ENCODE peak calls at places on chromosome X, in four cellular contexts. One of them, this sample, is unnamed.

GRCh38 chrX:43357741-43358140 is 298.4 kb upstream of the MAOA start:
- DNase-seq in dorsolateral prefrontal cortex: no peak
- DNase-seq in mesenchymal stem cell: no peak
- DNase-seq in heart left ventricle: no peak
- DNase-seq in this sample: no peak

GRCh38 chrX:39477438-39478120 is 620.2 kb downstream of the BCOR start:
- DNase-seq in dorsolateral prefrontal cortex: no peak
- DNase-seq in mesenchymal stem cell: peak; percentile 81
- DNase-seq in heart left ventricle: peak; percentile 86
- DNase-seq in this sample: peak; percentile 74

GRCh38 chrX:149804102-149804501 is 22.4 kb downstream of the MAGEA9 start:
- DNase-seq in dorsolateral prefrontal cortex: no peak
- DNase-seq in mesenchymal stem cell: no peak
- DNase-seq in heart left ventricle: no peak
- DNase-seq in this sample: no peak

GRCh38 chrX:46979340-46979739 is 67.1 kb downstream of the JADE3 start:
- DNase-seq in dorsolateral prefrontal cortex: no peak
- DNase-seq in mesenchymal stem cell: peak; percentile 45
- DNase-seq in heart left ventricle: no peak
- DNase-seq in this sample: peak; percentile 26

GRCh38 chrX:100512471-100512870 is 72.3 kb upstream of the TNMD start:
- DNase-seq in dorsolateral prefrontal cortex: no peak
- DNase-seq in mesenchymal stem cell: peak; percentile 6
- DNase-seq in heart left ventricle: no peak
- DNase-seq in this sample: peak; percentile 0

GRCh38 chrX:28058906-28059305 is 77.7 kb upstream of the DCAF8L1 start:
- DNase-seq in dorsolateral prefrontal cortex: no peak
- DNase-seq in mesenchymal stem cell: peak; percentile 10
- DNase-seq in heart left ventricle: no peak
- DNase-seq in this sample: peak; percentile 9

GRCh38 chrX:48086119-48086518 is 14.7 kb upstream of the ZNF630 start:
- DNase-seq in dorsolateral prefrontal cortex: no peak
- DNase-seq in mesenchymal stem cell: no peak
- DNase-seq in heart left ventricle: no peak
- DNase-seq in this sample: peak; percentile 47

GRCh38 chrX:28189011-28189410 is 207.8 kb upstream of the DCAF8L1 start:
- DNase-seq in dorsolateral prefrontal cortex: no peak
- DNase-seq in mesenchymal stem cell: peak; percentile 18
- DNase-seq in heart left ventricle: no peak
- DNase-seq in this sample: peak; percentile 62

GRCh38 chrX:101078716-101079115 is at the start of gene TMEM35A:
- DNase-seq in dorsolateral prefrontal cortex: peak; percentile 43
- DNase-seq in mesenchymal stem cell: peak; percentile 49
- DNase-seq in heart left ventricle: no peak
- DNase-seq in this sample: no peak

GRCh38 chrX:7889680-7890079 is 37.5 kb downstream of the PNPLA4 start:
- DNase-seq in dorsolateral prefrontal cortex: no peak
- DNase-seq in mesenchymal stem cell: peak; percentile 12
- DNase-seq in heart left ventricle: no peak
- DNase-seq in this sample: peak; percentile 7

GRCh38 chrX:141736656-141737055 is 38.1 kb upstream of the SPANXD start:
- DNase-seq in dorsolateral prefrontal cortex: no peak
- DNase-seq in mesenchymal stem cell: no peak
- DNase-seq in heart left ventricle: no peak
- DNase-seq in this sample: no peak

GRCh38 chrX:132488092-132488749 is 617 bp downstream of the MBNL3 start:
- DNase-seq in dorsolateral prefrontal cortex: no peak
- DNase-seq in mesenchymal stem cell: peak; percentile 48
- DNase-seq in heart left ventricle: no peak
- DNase-seq in this sample: no peak

GRCh38 chrX:85419293-85419692 is 39.8 kb upstream of the POF1B start:
- DNase-seq in dorsolateral prefrontal cortex: no peak
- DNase-seq in mesenchymal stem cell: no peak
- DNase-seq in heart left ventricle: no peak
- DNase-seq in this sample: peak; percentile 60

GRCh38 chrX:13827693-13828092 is 10.8 kb upstream of the GPM6B start:
- DNase-seq in dorsolateral prefrontal cortex: no peak
- DNase-seq in mesenchymal stem cell: no peak
- DNase-seq in heart left ventricle: no peak
- DNase-seq in this sample: peak; percentile 36

GRCh38 chrX:42739258-42739657 is 38.7 kb downstream of the PPP1R2C start:
- DNase-seq in dorsolateral prefrontal cortex: no peak
- DNase-seq in mesenchymal stem cell: no peak
- DNase-seq in heart left ventricle: no peak
- DNase-seq in this sample: no peak

GRCh38 chrX:68254738-68255645 is 178.3 kb downstream of the OPHN1 start:
- DNase-seq in dorsolateral prefrontal cortex: no peak
- DNase-seq in mesenchymal stem cell: no peak
- DNase-seq in heart left ventricle: no peak
- DNase-seq in this sample: no peak

GRCh38 chrX:41189156-41189555 is 103.9 kb downstream of the USP9X start:
- DNase-seq in dorsolateral prefrontal cortex: no peak
- DNase-seq in mesenchymal stem cell: no peak
- DNase-seq in heart left ventricle: no peak
- DNase-seq in this sample: no peak

GRCh38 chrX:25941559-25942250 is 196.4 kb upstream of the MAGEB18 start:
- DNase-seq in dorsolateral prefrontal cortex: no peak
- DNase-seq in mesenchymal stem cell: no peak
- DNase-seq in heart left ventricle: no peak
- DNase-seq in this sample: peak; percentile 40

GRCh38 chrX:37905436-37906147 is 58.2 kb upstream of the DYNLT3 start:
- DNase-seq in dorsolateral prefrontal cortex: peak; percentile 25
- DNase-seq in mesenchymal stem cell: peak; percentile 25
- DNase-seq in heart left ventricle: peak; percentile 20
- DNase-seq in this sample: no peak

GRCh38 chrX:11629593-11630211 is 36.0 kb downstream of the ARHGAP6 start:
- DNase-seq in dorsolateral prefrontal cortex: no peak
- DNase-seq in mesenchymal stem cell: peak; percentile 70
- DNase-seq in heart left ventricle: peak; percentile 55
- DNase-seq in this sample: no peak

GRCh38 chrX:22365460-22365859 is 92.7 kb downstream of the CBLL2 start:
- DNase-seq in dorsolateral prefrontal cortex: no peak
- DNase-seq in mesenchymal stem cell: peak; percentile 24
- DNase-seq in heart left ventricle: no peak
- DNase-seq in this sample: peak; percentile 94

GRCh38 chrX:72498782-72499181 is 73.9 kb downstream of the HDAC8 start:
- DNase-seq in dorsolateral prefrontal cortex: no peak
- DNase-seq in mesenchymal stem cell: no peak
- DNase-seq in heart left ventricle: no peak
- DNase-seq in this sample: no peak

GRCh38 chrX:368811-369562 is 17.7 kb downstream of the PPP2R3B start:
- DNase-seq in dorsolateral prefrontal cortex: no peak
- DNase-seq in mesenchymal stem cell: peak; percentile 53
- DNase-seq in heart left ventricle: peak; percentile 80
- DNase-seq in this sample: no peak

GRCh38 chrX:57952320-57952678 is 42.0 kb upstream of the ZXDA start:
- DNase-seq in dorsolateral prefrontal cortex: no peak
- DNase-seq in mesenchymal stem cell: no peak
- DNase-seq in heart left ventricle: peak; percentile 34
- DNase-seq in this sample: no peak

DNA sequence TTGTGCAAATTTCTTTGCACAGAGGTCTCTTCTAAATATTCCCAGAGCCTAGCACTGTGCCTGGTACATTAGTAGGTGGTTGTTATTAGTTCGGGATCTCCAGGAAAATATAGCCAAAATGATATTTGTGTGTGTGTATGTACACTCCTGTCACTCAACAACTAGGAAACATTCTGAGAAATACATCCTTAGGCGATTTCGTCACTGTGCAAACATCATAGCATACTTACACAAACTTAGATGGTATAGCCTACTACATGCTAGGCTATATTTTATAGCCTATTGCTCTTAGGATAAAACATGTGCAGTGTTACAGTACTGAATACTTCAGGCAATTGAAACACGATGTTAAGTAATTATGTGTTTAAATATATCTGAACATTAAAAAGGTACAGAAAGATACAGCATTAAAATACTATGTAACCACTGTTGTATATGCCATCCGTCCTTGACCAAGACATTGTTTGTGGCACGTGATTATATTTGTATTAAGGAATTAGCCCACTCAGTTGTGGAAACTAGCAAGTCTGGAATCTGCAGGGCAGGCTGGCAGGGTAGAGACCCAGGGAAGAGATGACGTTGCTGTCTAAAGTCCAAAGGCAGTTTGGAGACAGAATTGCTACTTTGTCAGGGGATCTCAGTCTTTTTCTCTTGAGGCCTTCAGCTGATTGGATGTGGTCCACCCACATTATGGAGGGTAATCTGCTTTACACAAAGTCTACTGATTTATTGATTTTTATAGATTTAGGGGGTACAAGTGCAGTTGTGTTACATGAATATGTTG is 106.9 kb downstream of the COL4A6 start:
- DNase-seq in dorsolateral prefrontal cortex: no peak
- DNase-seq in mesenchymal stem cell: no peak
- DNase-seq in heart left ventricle: no peak
- DNase-seq in this sample: no peak
- H3K27ac ChIP-seq in dorsolateral prefrontal cortex: no peak overlapping the region
- H3K27ac ChIP-seq in mesenchymal stem cell: no peak overlapping the region
- H3K27ac ChIP-seq in heart left ventricle: no peak overlapping the region
- H3K27ac ChIP-seq in this sample: no peak overlapping the region

DNA sequence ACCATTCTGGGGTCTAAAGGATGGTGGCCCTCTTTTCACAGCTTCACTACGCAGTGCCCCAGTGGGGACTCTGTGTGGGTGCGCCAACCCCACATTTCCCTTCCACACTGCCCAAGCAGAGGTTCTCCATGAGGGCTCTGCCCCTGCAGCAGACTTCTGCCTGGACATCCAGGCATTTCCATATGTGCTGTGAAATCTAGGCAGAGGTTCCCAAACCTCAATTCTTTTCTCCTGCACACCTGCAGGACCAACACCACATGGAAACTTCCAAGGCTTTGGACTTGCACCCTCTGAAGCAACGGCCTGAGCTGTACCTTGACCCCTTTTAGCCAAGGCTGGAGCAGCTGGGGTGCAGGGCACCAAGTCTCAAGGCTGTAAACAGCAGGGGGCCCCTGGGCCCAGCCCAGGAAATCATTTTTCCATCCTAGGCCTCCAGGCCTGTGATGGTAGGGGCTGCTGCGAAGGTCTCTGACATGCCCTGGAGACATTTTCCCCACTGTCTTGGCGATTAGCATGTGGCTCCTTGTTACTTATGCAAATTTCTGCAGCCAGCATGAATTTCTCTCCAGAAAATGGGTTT is 30.1 kb downstream of the HMGB3 start:
- DNase-seq in dorsolateral prefrontal cortex: no peak
- DNase-seq in mesenchymal stem cell: no peak
- DNase-seq in heart left ventricle: no peak
- DNase-seq in this sample: no peak
- H3K27ac ChIP-seq in dorsolateral prefrontal cortex: no peak overlapping the region
- H3K27ac ChIP-seq in mesenchymal stem cell: no peak overlapping the region
- H3K27ac ChIP-seq in heart left ventricle: no peak overlapping the region
- H3K27ac ChIP-seq in this sample: no peak overlapping the region

GRCh38 chrX:55118574-55118973 is 29.8 kb downstream of the PAGE2 start:
- DNase-seq in dorsolateral prefrontal cortex: no peak
- DNase-seq in mesenchymal stem cell: no peak
- DNase-seq in heart left ventricle: no peak
- DNase-seq in this sample: no peak

GRCh38 chrX:55119712-55120111 is 30.9 kb downstream of the PAGE2 start:
- DNase-seq in dorsolateral prefrontal cortex: no peak
- DNase-seq in mesenchymal stem cell: peak; percentile 20
- DNase-seq in heart left ventricle: no peak
- DNase-seq in this sample: peak; percentile 11

GRCh38 chrX:55119271-55119670 is 30.5 kb downstream of the PAGE2 start:
- DNase-seq in dorsolateral prefrontal cortex: no peak
- DNase-seq in mesenchymal stem cell: no peak
- DNase-seq in heart left ventricle: no peak
- DNase-seq in this sample: no peak

DNA sequence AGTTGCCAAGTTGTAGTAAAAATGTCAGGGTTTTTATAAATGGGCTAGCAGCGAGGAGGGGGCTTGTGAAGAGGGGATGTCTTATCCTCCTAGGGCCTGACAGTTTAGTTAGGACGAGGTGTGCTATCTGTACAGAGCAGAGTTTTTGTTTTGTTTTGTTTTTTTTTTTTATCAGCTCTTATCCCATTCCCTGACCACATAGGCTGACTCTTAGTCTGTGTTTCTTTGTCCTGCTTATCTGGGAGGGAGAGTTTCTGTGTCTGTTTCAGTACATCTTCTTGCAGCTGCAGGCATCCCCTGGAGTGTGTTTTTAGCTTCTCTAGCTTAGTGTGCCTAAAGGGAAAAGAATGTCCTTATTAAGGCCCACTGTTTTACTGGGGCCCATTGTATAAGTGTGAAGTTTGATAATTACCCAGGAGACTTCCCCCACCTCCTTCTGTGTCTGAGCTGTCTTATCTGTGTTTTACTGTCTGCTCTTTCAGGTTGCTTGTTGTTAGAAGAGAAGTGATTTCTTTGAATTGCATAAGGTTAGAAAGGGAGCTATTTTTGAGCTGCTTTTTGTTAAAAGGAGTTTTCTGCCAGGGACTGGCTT is 32.0 kb downstream of the PAGE2 start:
- DNase-seq in dorsolateral prefrontal cortex: no peak
- DNase-seq in mesenchymal stem cell: no peak
- DNase-seq in heart left ventricle: no peak
- DNase-seq in this sample: no peak
- H3K27ac ChIP-seq in dorsolateral prefrontal cortex: no peak overlapping the region
- H3K27ac ChIP-seq in mesenchymal stem cell: no peak overlapping the region
- H3K27ac ChIP-seq in heart left ventricle: no peak overlapping the region
- H3K27ac ChIP-seq in this sample: no peak overlapping the region

GRCh38 chrX:24395775-24396174 is 35.3 kb downstream of the SUPT20HL1 start:
- DNase-seq in dorsolateral prefrontal cortex: no peak
- DNase-seq in mesenchymal stem cell: peak; percentile 71
- DNase-seq in heart left ventricle: no peak
- DNase-seq in this sample: no peak

GRCh38 chrX:24396930-24397277 is 36.5 kb downstream of the SUPT20HL1 start:
- DNase-seq in dorsolateral prefrontal cortex: no peak
- DNase-seq in mesenchymal stem cell: no peak
- DNase-seq in heart left ventricle: no peak
- DNase-seq in this sample: no peak

GRCh38 chrX:24392709-24393108 is 32.3 kb downstream of the SUPT20HL1 start:
- DNase-seq in dorsolateral prefrontal cortex: no peak
- DNase-seq in mesenchymal stem cell: no peak
- DNase-seq in heart left ventricle: peak; percentile 39
- DNase-seq in this sample: no peak

GRCh38 chrX:24398766-24399165 is 38.3 kb downstream of the SUPT20HL1 start:
- DNase-seq in dorsolateral prefrontal cortex: no peak
- DNase-seq in mesenchymal stem cell: no peak
- DNase-seq in heart left ventricle: no peak
- DNase-seq in this sample: peak; percentile 89

DNA sequence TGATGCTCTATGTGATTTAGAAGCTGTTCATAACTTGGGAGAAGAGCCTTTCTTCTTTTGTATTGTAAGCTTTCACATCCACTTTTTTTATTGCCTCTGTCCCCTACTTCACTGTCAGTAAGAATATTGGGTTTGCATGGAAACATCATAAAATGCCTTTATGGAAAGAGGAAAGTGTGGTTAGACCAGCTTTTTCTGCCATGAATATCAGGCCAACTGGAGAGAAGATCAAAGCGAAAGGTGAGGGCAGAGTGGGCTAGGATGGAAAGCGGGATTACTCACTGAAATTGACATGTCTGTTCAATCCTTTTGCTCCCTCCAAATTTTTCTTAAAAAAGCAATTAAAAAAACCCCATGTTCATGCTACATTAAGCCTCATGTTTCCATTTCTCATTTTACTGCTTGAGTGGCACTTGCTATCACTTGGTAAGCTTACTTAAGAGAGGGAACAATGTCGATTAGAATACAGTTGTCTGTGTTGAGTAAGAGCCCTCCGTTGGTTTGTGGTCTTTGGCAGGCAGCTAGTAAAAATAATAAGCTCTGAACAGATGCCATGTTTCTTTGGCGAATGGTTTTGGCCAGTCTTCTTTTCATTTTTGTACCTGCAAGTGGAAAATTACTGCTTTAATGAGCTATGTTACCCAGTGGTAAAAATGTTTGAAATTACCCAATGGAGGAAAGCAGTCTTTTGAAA is 35.9 kb downstream of the SUPT20HL1 start:
- DNase-seq in dorsolateral prefrontal cortex: no peak
- DNase-seq in mesenchymal stem cell: no peak
- DNase-seq in heart left ventricle: no peak
- DNase-seq in this sample: no peak
- H3K27ac ChIP-seq in dorsolateral prefrontal cortex: peak overlapping the region; percentile 2
- H3K27ac ChIP-seq in mesenchymal stem cell: no peak overlapping the region
- H3K27ac ChIP-seq in heart left ventricle: no peak overlapping the region
- H3K27ac ChIP-seq in this sample: no peak overlapping the region

This sample was measured in foreskin keratinocyte.